ENCODE peak calls at places on chromosomes 1 and 21, in nine cellular contexts. V is GM10248, L is IMR-90, A is cardiac fibroblast, Y is nephron progenitor cell, R is BJ, F is uterus, K is HFFc6, X is GM20000. M is an unnamed sample.

GRCh38 chr1:199742547-199742946 is 285.0 kb upstream of the NR5A2 start:
- DNase-seq in V (no peak), L (peak), A (peak), Y (no peak), R (peak), F (no peak), K (peak), X (no peak), M (peak)

GRCh38 chr1:78223417-78224215 is 177.8 kb downstream of the GIPC2 start:
- DNase-seq in V (no peak), L (peak), A (peak), Y (no peak), R (no peak), F (no peak), K (no peak), X (no peak), M (no peak)

GRCh38 chr1:198151688-198152087 is 5.1 kb upstream of the NEK7 start:
- DNase-seq in V (no peak), L (peak), A (peak), Y (no peak), R (no peak), F (no peak), K (no peak), X (no peak), M (no peak)

GRCh38 chr1:244048566-244049141 is 2.4 kb upstream of the ZBTB18 start:
- DNase-seq in V (no peak), L (no peak), A (no peak), Y (peak), R (no peak), F (no peak), K (no peak), X (peak), M (peak)

GRCh38 chr1:233675394-233675793 is 61.5 kb downstream of the KCNK1 start:
- DNase-seq in V (no peak), L (no peak), A (no peak), Y (no peak), R (no peak), F (no peak), K (no peak), X (no peak), M (no peak)

GRCh38 chr1:30450818-30451233 is 272.6 kb downstream of the MATN1 start:
- DNase-seq in V (no peak), L (no peak), A (no peak), Y (peak), R (no peak), F (no peak), K (no peak), X (no peak), M (no peak)

GRCh38 chr1:159076753-159077656 is at the start of gene AIM2:
- DNase-seq in V (peak), L (no peak), A (no peak), Y (no peak), R (peak), F (no peak), K (peak), X (peak), M (no peak)

GRCh38 chr1:66331641-66332523 is 202.1 kb upstream of the SGIP1 start:
- DNase-seq in V (no peak), L (peak), A (peak), Y (peak), R (no peak), F (peak), K (peak), X (no peak), M (no peak)

GRCh38 chr21:33267250-33267649 is 1.1 kb downstream of the IL10RB start:
- DNase-seq in V (no peak), L (no peak), A (no peak), Y (no peak), R (no peak), F (no peak), K (no peak), X (no peak), M (no peak)

GRCh38 chr1:111475706-111476105 is 1.9 kb downstream of the C1orf162 start:
- DNase-seq in V (no peak), L (no peak), A (no peak), Y (no peak), R (no peak), F (no peak), K (no peak), X (no peak), M (no peak)

DNA sequence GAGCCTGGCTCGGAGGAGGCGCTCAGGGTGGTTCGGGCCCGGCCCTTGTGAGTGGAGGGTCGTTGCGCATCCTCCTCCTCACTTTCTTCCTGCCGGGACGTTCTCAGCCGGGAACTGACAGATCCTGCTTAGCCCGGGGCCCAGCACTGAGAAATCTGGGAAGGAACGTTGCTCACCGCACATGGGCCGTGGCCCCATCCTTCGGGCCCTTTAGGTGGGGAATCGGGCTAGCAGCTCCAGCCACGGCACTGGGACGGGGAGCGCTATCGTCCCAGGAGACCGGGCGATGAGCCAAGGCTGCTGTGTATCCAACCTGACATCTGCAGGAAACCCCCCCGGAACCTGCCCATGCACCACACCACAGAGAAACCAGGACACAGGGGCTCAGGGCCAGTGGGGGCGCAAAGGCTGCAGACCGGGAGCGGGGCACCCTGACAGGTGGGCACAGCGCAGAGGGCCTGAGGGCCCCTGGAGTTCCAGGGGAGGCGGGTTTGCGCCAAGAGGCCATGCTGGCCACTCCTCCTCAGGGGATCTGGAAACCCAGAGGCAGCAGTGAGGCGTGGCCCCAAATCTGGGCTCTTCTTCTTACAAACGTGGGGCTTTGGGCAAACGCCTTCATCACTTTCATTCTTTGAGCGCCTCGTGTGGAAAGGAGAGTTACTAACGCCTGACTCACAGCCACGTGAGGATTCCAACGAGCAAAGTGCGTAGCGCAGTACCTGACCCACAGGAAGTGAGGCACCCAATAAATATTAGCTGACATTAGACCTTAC is at the start of gene SH2D5:
- DNase-seq in V (peak), L (peak), A (peak), Y (peak), R (peak), F (peak), K (peak), X (peak), M (peak)
- TF ChIP-seq CTCF in V (peak), L (peak), A (peak), Y (peak), R (peak), F (peak), K (peak), X (no peak), M (peak)

GRCh38 chr1:164184273-164184672 is 374.7 kb upstream of the PBX1 start:
- DNase-seq in V (no peak), L (no peak), A (no peak), Y (no peak), R (no peak), F (no peak), K (no peak), X (no peak), M (peak)
- TF ChIP-seq CTCF in V (no peak), L (no peak), A (no peak), Y (no peak), R (no peak), F (no peak), K (no peak), X (no peak), M (no peak)

GRCh38 chr1:5125208-5125607 is 470.8 kb downstream of the AJAP1 start:
- DNase-seq in V (no peak), L (no peak), A (no peak), Y (no peak), R (no peak), F (no peak), K (no peak), X (no peak), M (no peak)

GRCh38 chr1:5120559-5120958 is 466.1 kb downstream of the AJAP1 start:
- DNase-seq in V (no peak), L (no peak), A (no peak), Y (no peak), R (no peak), F (no peak), K (no peak), X (no peak), M (no peak)

DNA sequence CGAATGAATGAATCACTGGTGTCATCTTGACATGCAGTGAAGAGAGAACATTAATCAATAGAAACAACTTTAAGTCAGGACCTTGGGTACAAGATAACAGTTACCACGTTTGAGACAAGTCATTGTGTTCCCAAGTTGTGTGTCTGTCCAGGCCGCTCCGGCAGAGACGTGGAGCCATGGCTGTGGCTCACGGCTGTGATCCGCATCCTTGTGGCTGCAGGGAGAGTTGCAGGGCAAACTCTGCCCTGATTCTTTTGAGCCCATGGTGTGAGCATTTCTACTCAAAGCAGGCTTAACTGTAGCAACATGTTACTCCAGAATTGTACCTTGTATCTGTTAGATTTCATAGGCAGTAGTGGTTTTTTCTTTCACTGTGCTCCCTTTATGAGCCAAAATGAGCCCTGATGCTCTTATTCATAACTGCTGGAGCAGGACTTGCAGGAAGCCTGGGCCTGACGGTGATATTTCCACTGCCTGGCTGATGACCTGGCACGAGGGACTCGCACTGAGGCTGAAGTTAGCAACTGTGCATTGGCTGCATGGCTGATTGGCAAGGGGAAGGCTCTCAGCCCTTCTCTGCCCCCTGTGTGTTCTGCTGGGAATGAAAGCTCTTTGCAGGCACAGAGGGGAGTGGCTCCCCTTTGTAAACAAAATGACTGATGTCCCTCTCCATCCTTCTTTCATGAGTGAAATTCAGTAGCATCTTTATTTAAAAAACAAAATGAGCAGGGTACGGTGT is 465.3 kb downstream of the AJAP1 start:
- DNase-seq in V (no peak), L (no peak), A (no peak), Y (peak), R (no peak), F (no peak), K (no peak), X (no peak), M (no peak)
- TF ChIP-seq CTCF in V (no peak), L (no peak), A (no peak), Y (peak), R (no peak), F (no peak), K (no peak), X (no peak), M (no peak)

GRCh38 chr1:103523346-103523745 is 2.2 kb upstream of the RNPC3 start:
- DNase-seq in V (no peak), L (no peak), A (no peak), Y (no peak), R (no peak), F (no peak), K (no peak), X (no peak), M (no peak)

GRCh38 chr1:103529746-103530145 is 4.2 kb downstream of the RNPC3 start:
- DNase-seq in V (no peak), L (peak), A (peak), Y (no peak), R (no peak), F (no peak), K (peak), X (no peak), M (no peak)

GRCh38 chr1:103525114-103525606 is 339 bp upstream of the RNPC3 start:
- DNase-seq in V (peak), L (peak), A (peak), Y (no peak), R (no peak), F (peak), K (peak), X (peak), M (peak)

GRCh38 chr1:103527331-103527730 is 1.8 kb downstream of the RNPC3 start:
- DNase-seq in V (no peak), L (no peak), A (no peak), Y (no peak), R (no peak), F (no peak), K (no peak), X (no peak), M (no peak)

GRCh38 chr1:103525607-103526507 is at the start of gene RNPC3:
- DNase-seq in V (peak), L (peak), A (peak), Y (peak), R (peak), F (peak), K (peak), X (peak), M (peak)
- TF ChIP-seq CTCF in V (no peak), L (no peak), A (no peak), Y (no peak), R (peak), F (no peak), K (peak), X (no peak), M (no peak)

M was measured in RWPE1.